ENCODE peak calls at places on chromosome 4, in six cellular contexts. J, T, R, M, V and Q are unnamed samples.
A peak's percentile ranks its signal among the peaks of the same experiment; 100 is the strongest.

GRCh38 chr4:122661661-122662160 is 40.8 kb upstream of the IL21 start:
- DNase-seq in J (no peak), T (no peak), R (no peak), M (no peak), V (no peak), Q (no peak)

GRCh38 chr4:6280365-6280996 is 10.8 kb downstream of the WFS1 start:
- DNase-seq in J (no peak), T (no peak), R (no peak), M (peak; percentile 44), V (no peak), Q (no peak)

GRCh38 chr4:48680848-48681568 is 99.1 kb downstream of the FRYL start:
- DNase-seq in J (no peak), T (no peak), R (no peak), M (no peak), V (no peak), Q (no peak)

GRCh38 chr4:174834477-174834876 is 5.4 kb upstream of the GLRA3 start:
- DNase-seq in J (no peak), T (no peak), R (no peak), M (no peak), V (no peak), Q (no peak)

GRCh38 chr4:27930976-27931375 is 1070.3 kb downstream of the STIM2 start:
- DNase-seq in J (no peak), T (no peak), R (no peak), M (no peak), V (no peak), Q (no peak)

GRCh38 chr4:123631699-123632098 is 235.1 kb downstream of the SPRY1 start:
- DNase-seq in J (no peak), T (no peak), R (no peak), M (no peak), V (no peak), Q (no peak)

GRCh38 chr4:121822796-121823504 is 733 bp downstream of the CCNA2 start:
- DNase-seq in J (no peak), T (no peak), R (no peak), M (no peak), V (peak; percentile 74), Q (no peak)

GRCh38 chr4:184392748-184393334 is 81.5 kb downstream of the IRF2 start:
- DNase-seq in J (no peak), T (no peak), R (no peak), M (no peak), V (no peak), Q (peak; percentile 68)

GRCh38 chr4:36533944-36534343 is 252.5 kb downstream of the DTHD1 start:
- DNase-seq in J (no peak), T (no peak), R (no peak), M (no peak), V (no peak), Q (no peak)

GRCh38 chr4:75248770-75249467 is 265.3 kb downstream of the RCHY1 start:
- DNase-seq in J (no peak), T (no peak), R (no peak), M (no peak), V (no peak), Q (no peak)

GRCh38 chr4:78616046-78616498 is 64.5 kb downstream of the ANXA3 start:
- DNase-seq in J (no peak), T (no peak), R (no peak), M (no peak), V (no peak), Q (no peak)

DNA sequence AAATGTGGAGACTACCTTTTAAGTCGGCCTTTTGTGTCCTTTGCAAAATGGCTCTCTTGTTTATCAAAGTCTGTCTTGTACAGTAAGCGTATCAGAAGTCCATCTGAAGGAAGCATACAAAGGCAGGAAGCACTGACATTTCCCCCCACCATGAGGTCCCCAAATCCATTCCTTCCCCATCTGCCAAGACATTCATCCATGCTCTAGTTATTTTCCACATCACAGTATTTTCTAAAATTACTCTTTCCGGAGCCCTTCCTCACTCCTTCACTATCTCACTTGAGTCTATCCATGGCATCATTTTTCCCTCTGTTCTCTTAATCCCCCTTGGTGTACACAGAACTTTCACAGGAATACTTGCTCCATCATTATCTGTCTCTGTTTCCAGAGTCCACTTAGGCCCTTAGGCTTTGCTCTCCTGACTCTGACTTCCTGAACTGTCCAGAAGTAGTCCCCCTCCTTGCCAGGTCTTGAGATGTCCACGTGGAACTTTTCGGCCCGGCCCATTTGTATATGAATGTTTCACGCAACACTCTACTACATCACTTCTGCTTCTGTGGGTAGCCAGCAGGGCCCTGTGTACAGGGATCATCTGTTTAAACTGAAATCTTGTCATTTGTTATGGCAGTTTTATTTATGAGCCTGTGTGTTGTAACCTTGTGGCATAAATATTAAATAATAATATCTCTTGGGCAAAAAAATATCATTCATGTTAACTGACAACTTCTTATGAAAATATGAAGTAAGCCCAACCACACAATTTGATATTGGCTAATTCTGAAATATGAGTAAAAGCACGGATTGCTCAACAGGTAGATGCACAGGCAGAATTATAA is 2.0 kb downstream of the SEL1L3 start:
- DNase-seq in J (no peak), T (no peak), R (no peak), M (no peak), V (peak; percentile 73), Q (no peak)
- H3K4me3 ChIP-seq in J (peak overlapping the region; percentile 88), T (peak overlapping the region; percentile 68), R (no peak overlapping the region), M (no peak overlapping the region), V (peak overlapping the region; percentile 75), Q (no peak overlapping the region)

GRCh38 chr4:159268607-159269006 is 165.7 kb downstream of the RAPGEF2 start:
- DNase-seq in J (no peak), T (no peak), R (no peak), M (no peak), V (no peak), Q (no peak)
- H3K4me1 ChIP-seq in J (peaks cover 100% of the 10 kb centered on the region), T (no peaks in the 10 kb centered on the region), R (peaks cover 38% of the 10 kb centered on the region), M (no peaks in the 10 kb centered on the region), V (no peaks in the 10 kb centered on the region), Q (peaks cover 3% of the 10 kb centered on the region)

GRCh38 chr4:2948895-2949781 is 14.1 kb downstream of the NOP14 start:
- DNase-seq in J (no peak), T (no peak), R (no peak), M (no peak), V (peak; percentile 31), Q (no peak)
- H3K36me3 ChIP-seq in J (peaks cover 97% of the 10 kb centered on the region), T (peaks cover 97% of the 10 kb centered on the region), R (peaks cover 98% of the 10 kb centered on the region), M (peaks cover 7% of the 10 kb centered on the region), V (peaks cover 93% of the 10 kb centered on the region), Q (peaks cover 13% of the 10 kb centered on the region)

DNA sequence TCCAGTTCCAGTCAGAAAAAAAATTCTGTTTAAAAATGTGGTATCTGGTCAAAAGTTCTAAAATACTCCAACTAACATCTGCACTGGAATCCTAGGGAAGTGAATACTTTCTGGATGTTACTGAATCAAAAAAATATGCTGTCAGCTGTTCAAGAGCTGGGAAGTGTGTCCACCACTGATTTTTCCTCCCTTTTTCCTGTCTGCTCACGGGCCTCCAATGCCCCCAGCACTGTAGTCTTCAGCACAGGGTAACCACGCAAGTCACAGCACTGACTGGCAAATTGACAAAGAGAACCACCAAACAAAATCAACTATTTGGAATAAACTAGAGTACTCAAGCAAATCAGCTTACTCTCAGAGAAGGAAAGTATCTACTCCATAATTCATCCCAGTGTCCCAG is 9.9 kb downstream of the VEGFC start:
- DNase-seq in J (no peak), T (no peak), R (no peak), M (no peak), V (no peak), Q (no peak)
- H3K4me3 ChIP-seq in J (no peak overlapping the region), T (no peak overlapping the region), R (no peak overlapping the region), M (no peak overlapping the region), V (no peak overlapping the region), Q (no peak overlapping the region)

GRCh38 chr4:148982200-148982599 is 540.0 kb upstream of the NR3C2 start:
- DNase-seq in J (no peak), T (no peak), R (no peak), M (no peak), V (peak; percentile 97), Q (no peak)
- H3K4me1 ChIP-seq in J (peaks cover 9% of the 10 kb centered on the region), T (no peaks in the 10 kb centered on the region), R (no peaks in the 10 kb centered on the region), M (no peaks in the 10 kb centered on the region), V (peaks cover 65% of the 10 kb centered on the region), Q (no peaks in the 10 kb centered on the region)

GRCh38 chr4:103032575-103032974 is 13.1 kb upstream of the SLC9B1 start:
- DNase-seq in J (no peak), T (no peak), R (no peak), M (no peak), V (peak; percentile 58), Q (no peak)
- H3K36me3 ChIP-seq in J (peaks cover 10% of the 10 kb centered on the region), T (no peaks in the 10 kb centered on the region), R (no peaks in the 10 kb centered on the region), M (no peaks in the 10 kb centered on the region), V (peaks cover 36% of the 10 kb centered on the region), Q (no peaks in the 10 kb centered on the region)

DNA sequence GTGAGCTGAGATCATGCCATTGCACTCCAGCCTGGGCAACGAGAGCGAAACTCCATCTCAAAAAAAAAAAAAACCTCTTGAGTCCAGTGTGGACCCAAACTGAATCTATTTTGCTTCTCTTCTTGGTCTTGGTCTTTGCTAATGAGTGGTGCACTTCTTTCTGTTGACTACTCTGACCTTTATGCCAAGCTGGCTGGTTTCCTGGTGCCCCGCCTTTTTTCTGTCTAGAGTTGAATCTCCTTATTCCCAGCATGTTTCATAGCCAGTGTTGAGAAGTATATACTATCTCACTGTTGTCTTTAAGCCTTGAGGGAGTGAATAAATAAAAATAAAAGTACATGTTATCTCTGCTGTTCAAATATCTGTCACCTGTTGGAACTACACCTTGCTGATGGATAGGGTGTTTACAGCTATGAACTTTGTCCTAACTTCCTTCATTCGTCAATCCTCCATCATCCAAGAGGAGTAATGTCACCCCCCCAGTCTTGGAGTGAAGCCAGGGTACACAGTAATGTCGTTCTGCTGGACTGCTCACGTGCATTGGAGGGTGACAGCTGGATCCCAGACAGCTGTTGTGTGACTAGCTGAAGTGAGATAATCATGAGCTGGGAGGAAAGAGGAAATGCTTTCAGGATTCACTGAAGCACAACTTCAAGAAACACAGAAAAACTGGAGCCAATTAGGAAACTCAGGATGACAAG is 99.3 kb upstream of the PRKG2 start:
- DNase-seq in J (peak; percentile 27), T (no peak), R (no peak), M (no peak), V (peak; percentile 74), Q (no peak)
- H3K4me3 ChIP-seq in J (no peak overlapping the region), T (no peak overlapping the region), R (no peak overlapping the region), M (no peak overlapping the region), V (peak overlapping the region; percentile 24), Q (no peak overlapping the region)

DNA sequence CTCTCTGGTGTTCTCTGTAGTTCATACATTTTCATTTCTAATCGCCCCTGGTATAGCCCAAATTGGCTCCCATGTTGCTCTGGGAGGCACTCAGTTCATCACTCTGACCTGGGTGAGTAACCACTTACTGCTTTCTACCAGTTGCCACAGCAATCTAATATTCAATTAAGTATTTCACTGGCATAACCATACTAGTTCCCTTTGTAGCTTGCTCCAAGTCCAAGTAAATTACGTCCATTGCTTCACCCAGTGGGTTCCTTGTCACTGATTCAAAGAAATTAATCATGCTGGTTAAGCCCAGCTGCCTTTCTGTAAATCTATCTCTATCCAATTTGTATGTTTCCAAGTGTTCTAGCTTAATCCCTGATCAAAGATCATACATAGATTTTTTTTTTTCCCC is 92.0 kb upstream of the CBR4 start:
- DNase-seq in J (no peak), T (no peak), R (no peak), M (no peak), V (no peak), Q (no peak)
- H3K4me1 ChIP-seq in J (peaks cover 32% of the 10 kb centered on the region), T (no peaks in the 10 kb centered on the region), R (peaks cover 13% of the 10 kb centered on the region), M (no peaks in the 10 kb centered on the region), V (no peaks in the 10 kb centered on the region), Q (peaks cover 9% of the 10 kb centered on the region)